ENCODE peak calls at places on chromosomes 2 and 18, in seven cellular contexts. R, E, B, Y, P, J and A are unnamed samples.

GRCh38 chr2:60481257-60481656 is 72.2 kb downstream of the BCL11A start:
- DNase-seq in R (no peak), E (no peak), J (no peak), P (no peak), Y (no peak), B (no peak), A (no peak)

GRCh38 chr2:216710531-216711282 is 15.4 kb upstream of the IGFBP5 start:
- DNase-seq in R (no peak), E (no peak), J (peak; percentile 61), B (no peak), Y (no peak), P (no peak), A (no peak)

GRCh38 chr18:56402872-56403516 is 235.4 kb downstream of the TXNL1 start:
- DNase-seq in P (no peak), R (no peak), J (peak; percentile 93), Y (no peak), B (no peak), E (peak; percentile 1), A (no peak)

GRCh38 chr2:235940330-235940729 is 227.9 kb downstream of the GBX2 start:
- DNase-seq in Y (peak; percentile 40), J (peak; percentile 91), P (no peak), B (peak; percentile 71), E (peak; percentile 95), R (no peak), A (no peak)

GRCh38 chr2:137287934-137288639 is 522.7 kb downstream of the THSD7B start:
- DNase-seq in R (no peak), B (no peak), Y (no peak), E (no peak), P (peak; percentile 31), J (no peak), A (no peak)

GRCh38 chr2:20067992-20068727 is 16.7 kb upstream of the LAPTM4A start:
- DNase-seq in R (no peak), J (peak; percentile 99), P (no peak), Y (no peak), E (peak; percentile 83), B (no peak), A (no peak)

GRCh38 chr2:66346241-66346664 is 88.7 kb upstream of the MEIS1 start:
- DNase-seq in J (no peak), B (no peak), R (no peak), E (no peak), Y (no peak), P (no peak), A (no peak)

GRCh38 chr2:211216221-211216620 is 659.8 kb downstream of the CPS1 start:
- DNase-seq in J (no peak), E (no peak), P (no peak), B (no peak), R (no peak), Y (no peak), A (no peak)

GRCh38 chr2:111923271-111923670 is 24.9 kb downstream of the MERTK start:
- DNase-seq in J (no peak), B (no peak), R (no peak), Y (no peak), E (no peak), P (no peak), A (no peak)